ENCODE peak calls at places on chromosome 11, in six cellular contexts. One of them, this sample, is unnamed.

GRCh38 chr11:112817376-112817775 is 143.8 kb upstream of the NCAM1 start:
- DNase-seq in mucosa of gallbladder: no peak
- DNase-seq in NCI-H446: no peak
- DNase-seq in activated CD8-positive, alpha-beta memory T cell treated with anti-CD3 and anti-CD28 coated beads, Interleukin-2, amount 50 U/mL, for 4 hours: no peak
- DNase-seq in left cardiac atrium: no peak
- DNase-seq in HT1080: no peak
- DNase-seq in this sample: no peak

GRCh38 chr11:2459796-2460531 is 15.2 kb downstream of the KCNQ1 start:
- DNase-seq in left cardiac atrium: no peak
- DNase-seq in HT1080: no peak
- DNase-seq in activated CD8-positive, alpha-beta memory T cell treated with anti-CD3 and anti-CD28 coated beads, Interleukin-2, amount 50 U/mL, for 4 hours: no peak
- DNase-seq in NCI-H446: no peak
- DNase-seq in mucosa of gallbladder: no peak
- DNase-seq in this sample: no peak

GRCh38 chr11:64788321-64789215 is 10.2 kb upstream of the SF1 start:
- DNase-seq in NCI-H446: no peak
- DNase-seq in activated CD8-positive, alpha-beta memory T cell treated with anti-CD3 and anti-CD28 coated beads, Interleukin-2, amount 50 U/mL, for 4 hours: no peak
- DNase-seq in mucosa of gallbladder: no peak
- DNase-seq in left cardiac atrium: peak; percentile 14
- DNase-seq in HT1080: no peak
- DNase-seq in this sample: no peak

GRCh38 chr11:67732045-67732787 is 57.8 kb upstream of the ALDH3B2 start:
- DNase-seq in mucosa of gallbladder: no peak
- DNase-seq in HT1080: peak; percentile 6
- DNase-seq in activated CD8-positive, alpha-beta memory T cell treated with anti-CD3 and anti-CD28 coated beads, Interleukin-2, amount 50 U/mL, for 4 hours: peak; percentile 37
- DNase-seq in NCI-H446: no peak
- DNase-seq in left cardiac atrium: no peak
- DNase-seq in this sample: no peak

GRCh38 chr11:118618115-118618990 is 10.9 kb downstream of the PHLDB1 start:
- DNase-seq in activated CD8-positive, alpha-beta memory T cell treated with anti-CD3 and anti-CD28 coated beads, Interleukin-2, amount 50 U/mL, for 4 hours: no peak
- DNase-seq in NCI-H446: peak; percentile 90
- DNase-seq in HT1080: peak; percentile 33
- DNase-seq in left cardiac atrium: peak; percentile 88
- DNase-seq in mucosa of gallbladder: peak; percentile 74
- DNase-seq in this sample: peak; percentile 89

GRCh38 chr11:26943636-26944035 is 50.3 kb upstream of the FIBIN start:
- DNase-seq in left cardiac atrium: no peak
- DNase-seq in HT1080: no peak
- DNase-seq in activated CD8-positive, alpha-beta memory T cell treated with anti-CD3 and anti-CD28 coated beads, Interleukin-2, amount 50 U/mL, for 4 hours: no peak
- DNase-seq in NCI-H446: no peak
- DNase-seq in mucosa of gallbladder: no peak
- DNase-seq in this sample: no peak

GRCh38 chr11:111913997-111914396 is 1.5 kb downstream of the HSPB2 start:
- DNase-seq in left cardiac atrium: peak; percentile 75
- DNase-seq in HT1080: peak; percentile 42
- DNase-seq in activated CD8-positive, alpha-beta memory T cell treated with anti-CD3 and anti-CD28 coated beads, Interleukin-2, amount 50 U/mL, for 4 hours: no peak
- DNase-seq in mucosa of gallbladder: no peak
- DNase-seq in NCI-H446: no peak
- DNase-seq in this sample: peak; percentile 97

GRCh38 chr11:2612884-2613571 is 86.8 kb downstream of the KCNQ1OT1 start:
- DNase-seq in activated CD8-positive, alpha-beta memory T cell treated with anti-CD3 and anti-CD28 coated beads, Interleukin-2, amount 50 U/mL, for 4 hours: no peak
- DNase-seq in NCI-H446: no peak
- DNase-seq in mucosa of gallbladder: no peak
- DNase-seq in left cardiac atrium: no peak
- DNase-seq in HT1080: no peak
- DNase-seq in this sample: no peak

This sample was measured in foreskin melanocyte.